ENCODE peak calls at places on chromosomes 12 and 14, in four cellular contexts. One of them, this sample, is unnamed.

GRCh38 chr12:94689646-94690036 is 39.3 kb upstream of the TMCC3 start:
- DNase-seq in choroid plexus epithelial cell: no peak
- DNase-seq in K562: no peak
- DNase-seq in WTC11: no peak
- DNase-seq in this sample: peak; percentile 10

GRCh38 chr12:51441583-51441982 is 17.0 kb downstream of the SLC4A8 start:
- DNase-seq in choroid plexus epithelial cell: peak; percentile 90
- DNase-seq in K562: no peak
- DNase-seq in WTC11: no peak
- DNase-seq in this sample: no peak

GRCh38 chr12:51329742-51330141 is 5.8 kb upstream of the BIN2 start:
- DNase-seq in choroid plexus epithelial cell: no peak
- DNase-seq in K562: no peak
- DNase-seq in WTC11: no peak
- DNase-seq in this sample: no peak

GRCh38 chr12:59695379-59695778 is 99.5 kb downstream of the SLC16A7 start:
- DNase-seq in WTC11: no peak
- DNase-seq in K562: no peak
- DNase-seq in choroid plexus epithelial cell: peak; percentile 37
- DNase-seq in this sample: no peak

GRCh38 chr14:71371711-71372396 is 464.6 kb downstream of the PCNX1 start:
- DNase-seq in choroid plexus epithelial cell: peak; percentile 69
- DNase-seq in WTC11: no peak
- DNase-seq in K562: no peak
- DNase-seq in this sample: no peak

GRCh38 chr12:50283924-50284236 is 560 bp upstream of the LIMA1 start:
- DNase-seq in choroid plexus epithelial cell: peak; percentile 38
- DNase-seq in K562: no peak
- DNase-seq in WTC11: no peak
- DNase-seq in this sample: no peak

GRCh38 chr12:5138845-5139244 is 95.2 kb downstream of the KCNA5 start:
- DNase-seq in choroid plexus epithelial cell: peak; percentile 5
- DNase-seq in WTC11: no peak
- DNase-seq in K562: no peak
- DNase-seq in this sample: no peak

GRCh38 chr14:101705733-101706508 is 55.6 kb upstream of the PPP2R5C start:
- DNase-seq in choroid plexus epithelial cell: peak; percentile 74
- DNase-seq in WTC11: peak; percentile 52
- DNase-seq in K562: no peak
- DNase-seq in this sample: no peak

GRCh38 chr12:105899589-105899988 is 239.2 kb downstream of the NUAK1 start:
- DNase-seq in K562: no peak
- DNase-seq in WTC11: no peak
- DNase-seq in choroid plexus epithelial cell: no peak
- DNase-seq in this sample: no peak

GRCh38 chr14:91484186-91484585 is 25.9 kb downstream of the PPP4R3A start:
- DNase-seq in choroid plexus epithelial cell: no peak
- DNase-seq in WTC11: no peak
- DNase-seq in K562: no peak
- DNase-seq in this sample: no peak

GRCh38 chr14:55306938-55307589 is 35.8 kb downstream of the FBXO34 start:
- DNase-seq in K562: no peak
- DNase-seq in WTC11: no peak
- DNase-seq in choroid plexus epithelial cell: peak; percentile 8
- DNase-seq in this sample: no peak

DNA sequence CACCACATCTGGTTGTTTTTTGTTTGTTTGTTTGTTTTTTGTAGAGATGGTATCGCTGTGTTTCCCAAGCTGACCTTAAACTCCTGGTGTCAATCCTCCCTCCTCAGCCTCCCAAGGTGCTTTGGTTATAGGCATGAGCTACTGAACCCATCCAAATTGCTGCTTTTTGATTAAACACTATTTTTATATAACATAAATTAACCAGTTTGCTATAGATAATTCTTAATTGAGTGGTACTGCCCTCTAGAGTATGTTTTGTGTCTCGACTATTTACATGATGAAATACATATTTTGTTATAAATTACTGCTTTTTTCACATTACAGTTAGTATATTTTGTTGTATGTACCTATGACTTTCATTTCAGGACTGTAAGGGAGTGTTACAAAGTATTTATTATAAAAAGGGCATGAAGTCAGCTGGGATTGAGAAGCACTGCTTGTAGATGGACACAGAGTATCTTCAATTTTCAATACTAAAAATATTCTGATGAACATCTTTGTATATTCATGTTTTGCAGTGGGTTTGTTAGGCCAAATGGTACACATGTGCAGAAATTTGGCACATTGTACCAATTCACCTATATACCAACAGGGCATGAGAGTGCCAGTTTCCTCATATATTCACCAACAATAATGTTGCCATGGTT is 14.9 kb upstream of the SCAF11 start:
- DNase-seq in K562: no peak
- DNase-seq in WTC11: no peak
- DNase-seq in choroid plexus epithelial cell: peak; percentile 50
- DNase-seq in this sample: no peak
- TF ChIP-seq CTCF in K562: peak; percentile 45
- TF ChIP-seq CTCF in WTC11: no peak
- TF ChIP-seq CTCF in choroid plexus epithelial cell: peak; percentile 44
- TF ChIP-seq CTCF in this sample: no peak

GRCh38 chr14:49620182-49621113 is at the start of the genes MGAT2 and RPL36AL:
- DNase-seq in K562: peak; percentile 92
- DNase-seq in WTC11: peak; percentile 99
- DNase-seq in choroid plexus epithelial cell: peak; percentile 99
- DNase-seq in this sample: peak; percentile 98
- TF ChIP-seq CTCF in K562: peak; percentile 5
- TF ChIP-seq CTCF in WTC11: no peak
- TF ChIP-seq CTCF in choroid plexus epithelial cell: peak; percentile 58
- TF ChIP-seq CTCF in this sample: peak; percentile 8

DNA sequence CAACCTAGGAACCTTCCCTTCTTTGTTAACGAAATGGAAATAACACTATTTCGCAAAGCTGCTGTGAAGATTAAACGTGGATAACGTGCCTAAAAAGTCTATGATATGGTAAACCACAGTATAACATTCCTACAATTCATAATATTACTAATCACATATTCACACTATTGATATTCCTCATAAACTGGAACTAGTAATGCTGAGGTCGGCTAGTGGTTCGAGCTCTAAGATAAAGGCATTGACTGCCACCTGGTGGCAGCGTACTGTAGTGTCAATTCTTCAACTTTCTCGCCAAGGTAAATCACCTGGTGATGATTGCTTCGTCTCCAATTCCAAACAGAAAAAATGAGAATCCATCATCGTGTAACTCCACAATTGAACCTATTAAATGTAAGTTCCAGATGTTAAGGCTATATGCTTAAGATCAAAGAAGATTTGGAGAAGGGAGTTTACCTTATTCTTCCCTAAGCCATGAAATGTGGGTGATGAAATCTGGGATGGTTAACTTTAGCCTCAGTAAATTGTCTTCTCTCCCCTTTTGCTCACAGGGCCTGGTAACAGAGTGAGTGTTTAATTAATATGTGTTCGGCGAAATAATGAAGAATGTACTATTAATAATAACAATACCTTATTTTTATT is 197.5 kb upstream of the TMEM132C start:
- DNase-seq in K562: peak; percentile 48
- DNase-seq in WTC11: peak; percentile 19
- DNase-seq in choroid plexus epithelial cell: peak; percentile 60
- DNase-seq in this sample: peak; percentile 4
- TF ChIP-seq CTCF in K562: peak; percentile 66
- TF ChIP-seq CTCF in WTC11: peak; percentile 51
- TF ChIP-seq CTCF in choroid plexus epithelial cell: peak; percentile 76
- TF ChIP-seq CTCF in this sample: peak; percentile 63

GRCh38 chr12:4037747-4038312 is 164.6 kb upstream of the PARP11 start:
- DNase-seq in choroid plexus epithelial cell: peak; percentile 70
- DNase-seq in K562: peak; percentile 8
- DNase-seq in WTC11: peak; percentile 30
- DNase-seq in this sample: peak; percentile 34
- TF ChIP-seq CTCF in choroid plexus epithelial cell: peak; percentile 75
- TF ChIP-seq CTCF in K562: peak; percentile 58
- TF ChIP-seq CTCF in WTC11: peak; percentile 47
- TF ChIP-seq CTCF in this sample: peak; percentile 78

GRCh38 chr12:116896525-116896924 is 14.2 kb upstream of the FBXW8 start:
- DNase-seq in K562: no peak
- DNase-seq in WTC11: no peak
- DNase-seq in choroid plexus epithelial cell: no peak
- DNase-seq in this sample: no peak
- TF ChIP-seq CTCF in K562: no peak
- TF ChIP-seq CTCF in WTC11: no peak
- TF ChIP-seq CTCF in choroid plexus epithelial cell: no peak
- TF ChIP-seq CTCF in this sample: no peak

GRCh38 chr12:122200541-122201175 is 2.9 kb upstream of the B3GNT4 start:
- DNase-seq in choroid plexus epithelial cell: no peak
- DNase-seq in K562: no peak
- DNase-seq in WTC11: peak; percentile 60
- DNase-seq in this sample: peak; percentile 40
- TF ChIP-seq CTCF in choroid plexus epithelial cell: no peak
- TF ChIP-seq CTCF in K562: peak; percentile 20
- TF ChIP-seq CTCF in WTC11: no peak
- TF ChIP-seq CTCF in this sample: peak; percentile 31

GRCh38 chr12:751828-752672 is at the start of gene WNK1:
- DNase-seq in K562: peak; percentile 90
- DNase-seq in choroid plexus epithelial cell: peak; percentile 99
- DNase-seq in WTC11: peak; percentile 96
- DNase-seq in this sample: peak; percentile 97

GRCh38 chr12:753401-754237 is 1.2 kb downstream of the WNK1 start:
- DNase-seq in choroid plexus epithelial cell: peak; percentile 31
- DNase-seq in K562: peak; percentile 17
- DNase-seq in WTC11: peak; percentile 59
- DNase-seq in this sample: peak; percentile 28

GRCh38 chr12:754238-754816 is 1.9 kb downstream of the WNK1 start:
- DNase-seq in K562: no peak
- DNase-seq in choroid plexus epithelial cell: peak; percentile 36
- DNase-seq in WTC11: no peak
- DNase-seq in this sample: no peak

GRCh38 chr12:751192-751827 is 1.1 kb upstream of the WNK1 start:
- DNase-seq in choroid plexus epithelial cell: peak; percentile 99
- DNase-seq in WTC11: peak; percentile 94
- DNase-seq in K562: peak; percentile 68
- DNase-seq in this sample: peak; percentile 94

DNA sequence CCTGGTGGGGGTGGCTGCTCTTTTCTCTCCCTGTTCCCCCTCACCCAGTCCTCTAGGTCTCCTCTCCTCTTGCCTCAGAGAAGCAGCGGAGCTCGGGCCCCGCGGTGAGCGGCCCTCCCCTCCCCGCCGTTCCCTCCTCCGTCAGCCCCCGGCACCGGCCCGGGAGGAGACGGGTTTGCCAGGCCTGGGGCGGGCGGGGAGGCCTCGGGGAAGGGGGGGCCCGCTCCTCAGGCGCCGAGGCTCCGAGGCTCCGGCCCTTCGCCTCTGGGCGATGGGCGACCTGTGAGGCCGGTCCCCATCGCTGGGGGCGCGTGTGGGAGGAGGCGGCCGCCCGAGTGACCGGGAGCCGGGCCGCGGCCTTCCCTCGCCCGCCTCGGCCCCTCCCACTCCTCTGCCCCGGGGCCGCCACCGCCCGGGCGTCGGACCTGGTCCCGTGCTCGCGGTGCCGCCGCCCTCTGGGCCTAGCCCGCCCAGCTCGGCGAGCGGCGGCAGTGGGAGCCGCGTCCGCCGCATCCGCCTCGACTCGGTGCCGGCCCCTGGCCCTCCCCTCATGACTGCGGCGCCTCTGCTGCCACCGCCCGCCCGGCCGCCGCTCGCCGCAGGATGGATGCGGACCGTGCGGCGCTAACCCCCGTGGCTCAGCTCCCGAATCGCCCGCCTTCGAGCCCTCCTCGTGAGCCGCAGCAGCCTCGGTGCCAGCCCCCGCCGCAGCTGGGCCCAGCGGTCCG is 458 bp downstream of the WNK1 start:
- DNase-seq in K562: peak; percentile 72
- DNase-seq in choroid plexus epithelial cell: peak; percentile 38
- DNase-seq in WTC11: peak; percentile 58
- DNase-seq in this sample: peak; percentile 67
- TF ChIP-seq CTCF in K562: peak; percentile 14
- TF ChIP-seq CTCF in choroid plexus epithelial cell: no peak
- TF ChIP-seq CTCF in WTC11: no peak
- TF ChIP-seq CTCF in this sample: peak; percentile 28